ENCODE peak calls at places on chromosomes 2 and 18, in five cellular contexts. One of them, this sample, is unnamed.

GRCh38 chr2:229342376-229342775 is 71.3 kb upstream of the PID1 start:
- DNase-seq in BE2C: no peak
- DNase-seq in nucleus accumbens: peak
- DNase-seq in left kidney: peak
- DNase-seq in GM23248: peak
- DNase-seq in this sample: no peak

GRCh38 chr18:72104851-72105250 is 439.3 kb downstream of the CBLN2 start:
- DNase-seq in GM23248: no peak
- DNase-seq in left kidney: no peak
- DNase-seq in nucleus accumbens: no peak
- DNase-seq in BE2C: no peak
- DNase-seq in this sample: no peak

GRCh38 chr2:186572705-186573104 is 17.2 kb upstream of the ITGAV start:
- DNase-seq in left kidney: no peak
- DNase-seq in nucleus accumbens: no peak
- DNase-seq in GM23248: no peak
- DNase-seq in BE2C: no peak
- DNase-seq in this sample: no peak

GRCh38 chr18:10057808-10058791 is 144.3 kb downstream of the VAPA start:
- DNase-seq in BE2C: no peak
- DNase-seq in nucleus accumbens: no peak
- DNase-seq in left kidney: peak
- DNase-seq in GM23248: peak
- DNase-seq in this sample: peak

GRCh38 chr2:175854665-175855064 is 147.4 kb downstream of the LNPK start:
- DNase-seq in GM23248: no peak
- DNase-seq in left kidney: peak
- DNase-seq in BE2C: peak
- DNase-seq in nucleus accumbens: no peak
- DNase-seq in this sample: no peak

GRCh38 chr2:55175254-55176093 is 56.6 kb downstream of the CLHC1 start:
- DNase-seq in left kidney: peak
- DNase-seq in BE2C: no peak
- DNase-seq in nucleus accumbens: no peak
- DNase-seq in GM23248: peak
- DNase-seq in this sample: no peak

GRCh38 chr2:61165946-61166345 is 4.0 kb downstream of the C2orf74 start:
- DNase-seq in BE2C: no peak
- DNase-seq in left kidney: no peak
- DNase-seq in nucleus accumbens: no peak
- DNase-seq in GM23248: no peak
- DNase-seq in this sample: no peak

GRCh38 chr2:211216221-211216620 is 659.8 kb downstream of the CPS1 start:
- DNase-seq in nucleus accumbens: no peak
- DNase-seq in left kidney: peak
- DNase-seq in BE2C: no peak
- DNase-seq in GM23248: peak
- DNase-seq in this sample: no peak

GRCh38 chr2:139217641-139218040 is 437.5 kb upstream of the NXPH2 start:
- DNase-seq in GM23248: peak
- DNase-seq in BE2C: peak
- DNase-seq in nucleus accumbens: no peak
- DNase-seq in left kidney: peak
- DNase-seq in this sample: no peak

GRCh38 chr2:145258903-145259579 is 739.1 kb upstream of the ZEB2 start:
- DNase-seq in left kidney: no peak
- DNase-seq in nucleus accumbens: no peak
- DNase-seq in BE2C: no peak
- DNase-seq in GM23248: peak
- DNase-seq in this sample: peak

GRCh38 chr2:726158-726557 is 49.0 kb upstream of the TMEM18 start:
- DNase-seq in BE2C: no peak
- DNase-seq in left kidney: no peak
- DNase-seq in nucleus accumbens: no peak
- DNase-seq in GM23248: no peak
- DNase-seq in this sample: no peak

GRCh38 chr2:187775651-187776050 is 221.4 kb upstream of the TFPI start:
- DNase-seq in nucleus accumbens: no peak
- DNase-seq in left kidney: no peak
- DNase-seq in GM23248: peak
- DNase-seq in BE2C: no peak
- DNase-seq in this sample: peak

GRCh38 chr2:233853883-233854240 is 473 bp downstream of the HJURP start:
- DNase-seq in nucleus accumbens: no peak
- DNase-seq in left kidney: peak
- DNase-seq in BE2C: no peak
- DNase-seq in GM23248: no peak
- DNase-seq in this sample: no peak

GRCh38 chr18:39561136-39561535 is 1995.5 kb upstream of the CELF4 start:
- DNase-seq in BE2C: no peak
- DNase-seq in nucleus accumbens: no peak
- DNase-seq in GM23248: peak
- DNase-seq in left kidney: peak
- DNase-seq in this sample: no peak

GRCh38 chr2:29777164-29777563 is 144.2 kb downstream of the ALK start:
- DNase-seq in BE2C: no peak
- DNase-seq in nucleus accumbens: no peak
- DNase-seq in left kidney: no peak
- DNase-seq in GM23248: peak
- DNase-seq in this sample: no peak

GRCh38 chr2:10405441-10405840 is 42.7 kb downstream of the ODC1 start:
- DNase-seq in GM23248: peak
- DNase-seq in nucleus accumbens: peak
- DNase-seq in BE2C: peak
- DNase-seq in left kidney: peak
- DNase-seq in this sample: peak

GRCh38 chr2:217691920-217692666 is 310.7 kb downstream of the TNS1 start:
- DNase-seq in GM23248: peak
- DNase-seq in BE2C: no peak
- DNase-seq in left kidney: no peak
- DNase-seq in nucleus accumbens: no peak
- DNase-seq in this sample: no peak

GRCh38 chr2:3257166-3257565 is 120.5 kb downstream of the EIPR1 start:
- DNase-seq in GM23248: no peak
- DNase-seq in BE2C: peak
- DNase-seq in nucleus accumbens: peak
- DNase-seq in left kidney: peak
- DNase-seq in this sample: peak

GRCh38 chr18:32695534-32695933 is 77.3 kb downstream of the KLHL14 start:
- DNase-seq in BE2C: no peak
- DNase-seq in left kidney: no peak
- DNase-seq in GM23248: no peak
- DNase-seq in nucleus accumbens: no peak
- DNase-seq in this sample: no peak

GRCh38 chr2:144524190-144524957 is 4.5 kb upstream of the ZEB2 start:
- DNase-seq in GM23248: peak
- DNase-seq in BE2C: peak
- DNase-seq in left kidney: peak
- DNase-seq in nucleus accumbens: peak
- DNase-seq in this sample: no peak

GRCh38 chr2:120017201-120017600 is 4.3 kb downstream of the EPB41L5 start:
- DNase-seq in left kidney: no peak
- DNase-seq in BE2C: no peak
- DNase-seq in nucleus accumbens: no peak
- DNase-seq in GM23248: no peak
- DNase-seq in this sample: no peak

GRCh38 chr2:112706170-112706664 is 14.6 kb upstream of the NT5DC4 start:
- DNase-seq in nucleus accumbens: no peak
- DNase-seq in GM23248: peak
- DNase-seq in left kidney: no peak
- DNase-seq in BE2C: no peak
- DNase-seq in this sample: peak

GRCh38 chr2:18062892-18063291 is 184.4 kb downstream of the KCNS3 start:
- DNase-seq in BE2C: no peak
- DNase-seq in nucleus accumbens: no peak
- DNase-seq in GM23248: no peak
- DNase-seq in left kidney: no peak
- DNase-seq in this sample: no peak

GRCh38 chr2:23669413-23670244 is 257.3 kb downstream of the ATAD2B start:
- DNase-seq in GM23248: no peak
- DNase-seq in left kidney: peak
- DNase-seq in nucleus accumbens: peak
- DNase-seq in BE2C: peak
- DNase-seq in this sample: no peak

GRCh38 chr18:58231930-58232329 is 187.9 kb downstream of the NEDD4L start:
- DNase-seq in left kidney: peak
- DNase-seq in GM23248: peak
- DNase-seq in BE2C: no peak
- DNase-seq in nucleus accumbens: no peak
- DNase-seq in this sample: no peak

GRCh38 chr2:239169311-239170048 is 231.3 kb downstream of the HDAC4 start:
- DNase-seq in left kidney: no peak
- DNase-seq in GM23248: no peak
- DNase-seq in nucleus accumbens: no peak
- DNase-seq in BE2C: no peak
- DNase-seq in this sample: no peak

GRCh38 chr18:77223653-77224052 is 26.0 kb upstream of the GALR1 start:
- DNase-seq in GM23248: peak
- DNase-seq in BE2C: no peak
- DNase-seq in left kidney: no peak
- DNase-seq in nucleus accumbens: no peak
- DNase-seq in this sample: no peak

GRCh38 chr2:70851704-70852103 is 16.1 kb upstream of the CD207 start:
- DNase-seq in BE2C: no peak
- DNase-seq in nucleus accumbens: no peak
- DNase-seq in GM23248: peak
- DNase-seq in left kidney: no peak
- DNase-seq in this sample: no peak

GRCh38 chr18:8771930-8772329 is 66.6 kb downstream of the MTCL1 start:
- DNase-seq in nucleus accumbens: no peak
- DNase-seq in GM23248: peak
- DNase-seq in BE2C: peak
- DNase-seq in left kidney: no peak
- DNase-seq in this sample: no peak

GRCh38 chr2:61463769-61464475 is 7.0 kb downstream of the USP34 start:
- DNase-seq in nucleus accumbens: no peak
- DNase-seq in BE2C: no peak
- DNase-seq in left kidney: no peak
- DNase-seq in GM23248: no peak
- DNase-seq in this sample: no peak

GRCh38 chr18:6199777-6200176 is 214.9 kb downstream of the L3MBTL4 start:
- DNase-seq in GM23248: no peak
- DNase-seq in nucleus accumbens: no peak
- DNase-seq in BE2C: no peak
- DNase-seq in left kidney: no peak
- DNase-seq in this sample: no peak

GRCh38 chr2:27264253-27264752 is 1.5 kb upstream of the SLC30A3 start:
- DNase-seq in nucleus accumbens: no peak
- DNase-seq in GM23248: no peak
- DNase-seq in BE2C: no peak
- DNase-seq in left kidney: peak
- DNase-seq in this sample: no peak

GRCh38 chr2:18639756-18640453 is 50.5 kb upstream of the NT5C1B start:
- DNase-seq in GM23248: no peak
- DNase-seq in nucleus accumbens: no peak
- DNase-seq in BE2C: no peak
- DNase-seq in left kidney: no peak
- DNase-seq in this sample: no peak

GRCh38 chr18:45166341-45167108 is 448.8 kb upstream of the SLC14A2 start:
- DNase-seq in BE2C: no peak
- DNase-seq in left kidney: peak
- DNase-seq in nucleus accumbens: no peak
- DNase-seq in GM23248: peak
- DNase-seq in this sample: peak

This sample was measured in brain microvascular endothelial cell.